ENCODE peak calls at places on chromosomes 3 and 15, in nine cellular contexts. One of them, this sample, is unnamed.

GRCh38 chr3:64187065-64187959 is 38.0 kb downstream of the PRICKLE2 start:
- DNase-seq in AG04449: peak
- DNase-seq in cardiac fibroblast: peak
- DNase-seq in psoas muscle: no peak
- DNase-seq in fibroblast of pulmonary artery: peak
- DNase-seq in tibial nerve: peak
- DNase-seq in left ventricle myocardium inferior: peak
- DNase-seq in foreskin fibroblast: peak
- DNase-seq in bronchial epithelial cell: peak
- DNase-seq in this sample: peak

GRCh38 chr3:72482589-72483249 is 365.5 kb downstream of the SHQ1 start:
- DNase-seq in bronchial epithelial cell: peak
- DNase-seq in left ventricle myocardium inferior: peak
- DNase-seq in tibial nerve: peak
- DNase-seq in cardiac fibroblast: peak
- DNase-seq in AG04449: no peak
- DNase-seq in fibroblast of pulmonary artery: peak
- DNase-seq in psoas muscle: peak
- DNase-seq in foreskin fibroblast: peak
- DNase-seq in this sample: peak

GRCh38 chr3:176906046-176906905 is 291.0 kb downstream of the TBL1XR1 start:
- DNase-seq in fibroblast of pulmonary artery: peak
- DNase-seq in foreskin fibroblast: peak
- DNase-seq in AG04449: peak
- DNase-seq in cardiac fibroblast: peak
- DNase-seq in left ventricle myocardium inferior: no peak
- DNase-seq in tibial nerve: no peak
- DNase-seq in bronchial epithelial cell: peak
- DNase-seq in psoas muscle: no peak
- DNase-seq in this sample: no peak

GRCh38 chr3:129558772-129559564 is 16.0 kb downstream of the H1-8 start:
- DNase-seq in foreskin fibroblast: peak
- DNase-seq in bronchial epithelial cell: no peak
- DNase-seq in left ventricle myocardium inferior: no peak
- DNase-seq in fibroblast of pulmonary artery: peak
- DNase-seq in tibial nerve: no peak
- DNase-seq in AG04449: peak
- DNase-seq in cardiac fibroblast: peak
- DNase-seq in psoas muscle: peak
- DNase-seq in this sample: peak

GRCh38 chr3:142963266-142964149 is at the start of gene PAQR9:
- DNase-seq in tibial nerve: no peak
- DNase-seq in psoas muscle: peak
- DNase-seq in left ventricle myocardium inferior: peak
- DNase-seq in fibroblast of pulmonary artery: peak
- DNase-seq in bronchial epithelial cell: no peak
- DNase-seq in cardiac fibroblast: no peak
- DNase-seq in AG04449: no peak
- DNase-seq in foreskin fibroblast: peak
- DNase-seq in this sample: no peak

GRCh38 chr15:97235285-97235985 is 725.1 kb upstream of the ARRDC4 start:
- DNase-seq in left ventricle myocardium inferior: peak
- DNase-seq in tibial nerve: peak
- DNase-seq in AG04449: no peak
- DNase-seq in fibroblast of pulmonary artery: peak
- DNase-seq in psoas muscle: no peak
- DNase-seq in bronchial epithelial cell: peak
- DNase-seq in foreskin fibroblast: peak
- DNase-seq in cardiac fibroblast: peak
- DNase-seq in this sample: no peak

GRCh38 chr3:52925405-52926313 is 28.3 kb upstream of the STIMATE start:
- DNase-seq in foreskin fibroblast: no peak
- DNase-seq in tibial nerve: no peak
- DNase-seq in psoas muscle: no peak
- DNase-seq in fibroblast of pulmonary artery: no peak
- DNase-seq in left ventricle myocardium inferior: no peak
- DNase-seq in bronchial epithelial cell: no peak
- DNase-seq in cardiac fibroblast: no peak
- DNase-seq in AG04449: no peak
- DNase-seq in this sample: no peak

GRCh38 chr3:113063126-113063894 is 72.5 kb downstream of the GTPBP8 start:
- DNase-seq in left ventricle myocardium inferior: no peak
- DNase-seq in tibial nerve: no peak
- DNase-seq in cardiac fibroblast: no peak
- DNase-seq in fibroblast of pulmonary artery: no peak
- DNase-seq in AG04449: no peak
- DNase-seq in bronchial epithelial cell: peak
- DNase-seq in foreskin fibroblast: no peak
- DNase-seq in psoas muscle: no peak
- DNase-seq in this sample: no peak

GRCh38 chr3:73255609-73256029 is 194.2 kb downstream of the EBLN2 start:
- DNase-seq in foreskin fibroblast: peak
- DNase-seq in AG04449: no peak
- DNase-seq in left ventricle myocardium inferior: no peak
- DNase-seq in bronchial epithelial cell: peak
- DNase-seq in fibroblast of pulmonary artery: peak
- DNase-seq in psoas muscle: no peak
- DNase-seq in tibial nerve: no peak
- DNase-seq in cardiac fibroblast: peak
- DNase-seq in this sample: peak

GRCh38 chr3:52367891-52368880 is 52.1 kb downstream of the DNAH1 start:
- DNase-seq in foreskin fibroblast: peak
- DNase-seq in left ventricle myocardium inferior: no peak
- DNase-seq in tibial nerve: no peak
- DNase-seq in AG04449: no peak
- DNase-seq in psoas muscle: no peak
- DNase-seq in bronchial epithelial cell: no peak
- DNase-seq in fibroblast of pulmonary artery: peak
- DNase-seq in cardiac fibroblast: no peak
- DNase-seq in this sample: no peak

GRCh38 chr3:102078864-102079808 is 229.8 kb downstream of the NFKBIZ start:
- DNase-seq in cardiac fibroblast: no peak
- DNase-seq in foreskin fibroblast: no peak
- DNase-seq in left ventricle myocardium inferior: no peak
- DNase-seq in AG04449: no peak
- DNase-seq in fibroblast of pulmonary artery: no peak
- DNase-seq in bronchial epithelial cell: no peak
- DNase-seq in psoas muscle: no peak
- DNase-seq in tibial nerve: no peak
- DNase-seq in this sample: no peak

GRCh38 chr15:56099311-56099710 is 105.9 kb upstream of the NEDD4 start:
- DNase-seq in psoas muscle: peak
- DNase-seq in foreskin fibroblast: no peak
- DNase-seq in AG04449: no peak
- DNase-seq in bronchial epithelial cell: no peak
- DNase-seq in left ventricle myocardium inferior: no peak
- DNase-seq in cardiac fibroblast: no peak
- DNase-seq in fibroblast of pulmonary artery: no peak
- DNase-seq in tibial nerve: no peak
- DNase-seq in this sample: no peak

GRCh38 chr15:95302206-95302605 is 1028.3 kb upstream of the NR2F2 start:
- DNase-seq in bronchial epithelial cell: peak
- DNase-seq in psoas muscle: no peak
- DNase-seq in fibroblast of pulmonary artery: peak
- DNase-seq in left ventricle myocardium inferior: no peak
- DNase-seq in cardiac fibroblast: peak
- DNase-seq in AG04449: no peak
- DNase-seq in tibial nerve: no peak
- DNase-seq in foreskin fibroblast: no peak
- DNase-seq in this sample: no peak

GRCh38 chr3:102662223-102662622 is 227.4 kb downstream of the ZPLD1 start:
- DNase-seq in AG04449: no peak
- DNase-seq in left ventricle myocardium inferior: no peak
- DNase-seq in psoas muscle: no peak
- DNase-seq in foreskin fibroblast: no peak
- DNase-seq in tibial nerve: no peak
- DNase-seq in bronchial epithelial cell: no peak
- DNase-seq in cardiac fibroblast: no peak
- DNase-seq in fibroblast of pulmonary artery: no peak
- DNase-seq in this sample: no peak

GRCh38 chr15:93451265-93451664 is 362.3 kb upstream of the RGMA start:
- DNase-seq in left ventricle myocardium inferior: no peak
- DNase-seq in tibial nerve: peak
- DNase-seq in psoas muscle: peak
- DNase-seq in fibroblast of pulmonary artery: no peak
- DNase-seq in foreskin fibroblast: no peak
- DNase-seq in AG04449: no peak
- DNase-seq in bronchial epithelial cell: no peak
- DNase-seq in cardiac fibroblast: no peak
- DNase-seq in this sample: no peak

GRCh38 chr3:107430214-107431047 is 53.2 kb downstream of the CCDC54 start:
- DNase-seq in cardiac fibroblast: peak
- DNase-seq in fibroblast of pulmonary artery: peak
- DNase-seq in AG04449: no peak
- DNase-seq in foreskin fibroblast: peak
- DNase-seq in tibial nerve: no peak
- DNase-seq in bronchial epithelial cell: no peak
- DNase-seq in left ventricle myocardium inferior: no peak
- DNase-seq in psoas muscle: no peak
- DNase-seq in this sample: no peak
- TF ChIP-seq CTCF in cardiac fibroblast: no peak
- TF ChIP-seq CTCF in fibroblast of pulmonary artery: no peak
- TF ChIP-seq CTCF in AG04449: no peak
- TF ChIP-seq CTCF in foreskin fibroblast: no peak
- TF ChIP-seq CTCF in tibial nerve: no peak
- TF ChIP-seq CTCF in bronchial epithelial cell: no peak
- TF ChIP-seq CTCF in left ventricle myocardium inferior: peak
- TF ChIP-seq CTCF in psoas muscle: no peak
- TF ChIP-seq CTCF in this sample: no peak

GRCh38 chr3:46549408-46549904 is 16.6 kb downstream of the LRRC2 start:
- DNase-seq in psoas muscle: no peak
- DNase-seq in AG04449: no peak
- DNase-seq in bronchial epithelial cell: no peak
- DNase-seq in tibial nerve: no peak
- DNase-seq in left ventricle myocardium inferior: no peak
- DNase-seq in fibroblast of pulmonary artery: no peak
- DNase-seq in foreskin fibroblast: no peak
- DNase-seq in cardiac fibroblast: no peak
- DNase-seq in this sample: no peak
- H3K4me3 ChIP-seq in psoas muscle: no peak
- H3K4me3 ChIP-seq in AG04449: no peak
- H3K4me3 ChIP-seq in bronchial epithelial cell: no peak
- H3K4me3 ChIP-seq in tibial nerve: no peak
- H3K4me3 ChIP-seq in left ventricle myocardium inferior: no peak
- H3K4me3 ChIP-seq in fibroblast of pulmonary artery: no peak
- H3K4me3 ChIP-seq in foreskin fibroblast: no peak
- H3K4me3 ChIP-seq in cardiac fibroblast: no peak
- H3K4me3 ChIP-seq in this sample: no peak

DNA sequence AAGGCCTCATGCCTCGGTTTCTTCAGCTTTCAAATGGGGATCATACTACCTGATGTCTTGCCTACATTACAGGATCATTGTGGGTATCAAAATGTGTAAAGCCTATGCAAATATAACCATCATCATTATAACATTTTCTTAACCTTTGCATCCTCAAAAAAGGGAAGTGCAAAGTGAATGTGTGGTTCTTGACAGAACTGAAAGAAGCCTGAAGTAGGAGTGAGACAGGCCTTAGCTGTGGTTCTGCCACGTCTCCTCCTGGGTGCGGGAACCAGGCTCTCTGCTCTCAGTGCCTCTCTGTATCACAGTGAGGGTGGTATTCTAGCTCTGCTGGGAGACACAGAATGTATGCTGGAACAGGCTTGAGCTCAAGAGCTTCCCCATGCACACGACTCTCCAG is 316.9 kb upstream of the ICE2 start:
- DNase-seq in AG04449: no peak
- DNase-seq in left ventricle myocardium inferior: no peak
- DNase-seq in foreskin fibroblast: no peak
- DNase-seq in cardiac fibroblast: no peak
- DNase-seq in tibial nerve: no peak
- DNase-seq in psoas muscle: no peak
- DNase-seq in fibroblast of pulmonary artery: no peak
- DNase-seq in bronchial epithelial cell: no peak
- DNase-seq in this sample: no peak
- TF ChIP-seq CTCF in AG04449: no peak
- TF ChIP-seq CTCF in left ventricle myocardium inferior: no peak
- TF ChIP-seq CTCF in foreskin fibroblast: no peak
- TF ChIP-seq CTCF in cardiac fibroblast: no peak
- TF ChIP-seq CTCF in tibial nerve: no peak
- TF ChIP-seq CTCF in psoas muscle: no peak
- TF ChIP-seq CTCF in fibroblast of pulmonary artery: no peak
- TF ChIP-seq CTCF in bronchial epithelial cell: no peak
- TF ChIP-seq CTCF in this sample: no peak

GRCh38 chr3:149374391-149374790 is 3.1 kb downstream of the TM4SF1 start:
- DNase-seq in psoas muscle: no peak
- DNase-seq in foreskin fibroblast: no peak
- DNase-seq in tibial nerve: no peak
- DNase-seq in AG04449: no peak
- DNase-seq in bronchial epithelial cell: no peak
- DNase-seq in left ventricle myocardium inferior: no peak
- DNase-seq in cardiac fibroblast: no peak
- DNase-seq in fibroblast of pulmonary artery: no peak
- DNase-seq in this sample: no peak
- H3K4me3 ChIP-seq in psoas muscle: peak
- H3K4me3 ChIP-seq in foreskin fibroblast: no peak
- H3K4me3 ChIP-seq in tibial nerve: no peak
- H3K4me3 ChIP-seq in AG04449: no peak
- H3K4me3 ChIP-seq in bronchial epithelial cell: no peak
- H3K4me3 ChIP-seq in left ventricle myocardium inferior: peak
- H3K4me3 ChIP-seq in cardiac fibroblast: peak
- H3K4me3 ChIP-seq in fibroblast of pulmonary artery: peak
- H3K4me3 ChIP-seq in this sample: no peak

DNA sequence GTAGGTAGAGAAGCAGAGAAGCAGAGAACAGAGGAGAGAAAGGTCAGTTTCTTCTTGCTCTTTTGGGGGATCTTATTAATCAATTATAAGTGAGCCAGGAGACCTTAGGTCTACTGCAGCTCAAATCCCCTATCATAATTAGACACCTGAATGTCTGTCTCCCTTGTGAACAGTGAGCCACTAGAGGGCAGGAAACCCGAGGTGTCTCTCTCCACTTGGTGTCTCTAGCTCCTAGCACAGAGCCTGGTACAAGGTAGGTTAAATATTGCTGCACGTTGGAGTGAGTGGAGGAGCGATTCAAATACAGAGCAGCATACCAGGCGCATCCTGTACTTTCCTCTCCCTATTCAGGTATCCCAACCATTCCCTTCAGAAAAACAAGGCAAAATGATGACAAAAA is 2.0 kb upstream of the ST8SIA2 start:
- DNase-seq in cardiac fibroblast: peak
- DNase-seq in fibroblast of pulmonary artery: peak
- DNase-seq in left ventricle myocardium inferior: no peak
- DNase-seq in psoas muscle: no peak
- DNase-seq in tibial nerve: no peak
- DNase-seq in bronchial epithelial cell: peak
- DNase-seq in AG04449: no peak
- DNase-seq in foreskin fibroblast: no peak
- DNase-seq in this sample: no peak
- TF ChIP-seq CTCF in cardiac fibroblast: no peak
- TF ChIP-seq CTCF in fibroblast of pulmonary artery: peak
- TF ChIP-seq CTCF in left ventricle myocardium inferior: peak
- TF ChIP-seq CTCF in psoas muscle: peak
- TF ChIP-seq CTCF in tibial nerve: no peak
- TF ChIP-seq CTCF in bronchial epithelial cell: peak
- TF ChIP-seq CTCF in AG04449: peak
- TF ChIP-seq CTCF in foreskin fibroblast: peak
- TF ChIP-seq CTCF in this sample: peak

GRCh38 chr15:37035349-37035748 is 65.0 kb downstream of the MEIS2 start:
- DNase-seq in bronchial epithelial cell: no peak
- DNase-seq in foreskin fibroblast: peak
- DNase-seq in fibroblast of pulmonary artery: no peak
- DNase-seq in AG04449: no peak
- DNase-seq in left ventricle myocardium inferior: no peak
- DNase-seq in psoas muscle: no peak
- DNase-seq in cardiac fibroblast: no peak
- DNase-seq in tibial nerve: no peak
- DNase-seq in this sample: no peak
- H3K4me3 ChIP-seq in bronchial epithelial cell: no peak
- H3K4me3 ChIP-seq in foreskin fibroblast: no peak
- H3K4me3 ChIP-seq in fibroblast of pulmonary artery: no peak
- H3K4me3 ChIP-seq in AG04449: no peak
- H3K4me3 ChIP-seq in left ventricle myocardium inferior: no peak
- H3K4me3 ChIP-seq in psoas muscle: no peak
- H3K4me3 ChIP-seq in cardiac fibroblast: no peak
- H3K4me3 ChIP-seq in tibial nerve: no peak
- H3K4me3 ChIP-seq in this sample: no peak

GRCh38 chr15:33654859-33655258 is 313.4 kb upstream of the CHRM5 start:
- DNase-seq in bronchial epithelial cell: no peak
- DNase-seq in tibial nerve: no peak
- DNase-seq in fibroblast of pulmonary artery: no peak
- DNase-seq in cardiac fibroblast: no peak
- DNase-seq in psoas muscle: no peak
- DNase-seq in AG04449: no peak
- DNase-seq in foreskin fibroblast: no peak
- DNase-seq in left ventricle myocardium inferior: no peak
- DNase-seq in this sample: no peak
- TF ChIP-seq CTCF in bronchial epithelial cell: no peak
- TF ChIP-seq CTCF in tibial nerve: no peak
- TF ChIP-seq CTCF in fibroblast of pulmonary artery: no peak
- TF ChIP-seq CTCF in cardiac fibroblast: no peak
- TF ChIP-seq CTCF in psoas muscle: no peak
- TF ChIP-seq CTCF in AG04449: no peak
- TF ChIP-seq CTCF in foreskin fibroblast: no peak
- TF ChIP-seq CTCF in left ventricle myocardium inferior: no peak
- TF ChIP-seq CTCF in this sample: no peak

This sample was measured in AG09309.